ENCODE peak calls at places on chromosomes 13 and 19, in eight cellular contexts. H is central memory CD8-positive, alpha-beta T cell; X is stimulated activated CD4-positive, alpha-beta T cell treated with anti-CD3 and anti-CD28 coated beads, Interleukin-4, amount 100 ng/mL, for 4 hours; D is activated CD8-positive, alpha-beta memory T cell treated with anti-CD3 and anti-CD28 coated beads for 1 hour; Y is T-cell; W is activated T-cell treated with anti-CD3 and anti-CD28 coated beads for 1 hour; T is neural crest cell; J is adrenal gland. E is an unnamed sample.

GRCh38 chr13:23674795-23675640 is 104.8 kb downstream of the TNFRSF19 start:
- DNase-seq in H (no peak), X (no peak), D (no peak), Y (no peak), W (no peak), T (no peak), J (no peak), E (no peak)

GRCh38 chr13:29499766-29500165 is 95.7 kb downstream of the SLC7A1 start:
- DNase-seq in H (no peak), X (no peak), D (no peak), Y (no peak), W (no peak), T (no peak), J (no peak), E (no peak)

GRCh38 chr13:78978381-78978998 is 319.5 kb upstream of the OBI1 start:
- DNase-seq in H (peak), X (peak), D (no peak), Y (no peak), W (peak), T (peak), J (peak), E (no peak)

GRCh38 chr19:47315125-47315821 is 5.6 kb downstream of the C5AR1 start:
- DNase-seq in H (no peak), X (no peak), D (no peak), Y (peak), W (no peak), T (no peak), J (peak), E (no peak)

GRCh38 chr19:1217366-1217765 is 11.8 kb downstream of the STK11 start:
- DNase-seq in H (no peak), X (no peak), D (no peak), Y (no peak), W (no peak), T (no peak), J (no peak), E (no peak)

GRCh38 chr13:80334582-80335260 is 6.2 kb downstream of the SPRY2 start:
- DNase-seq in H (no peak), X (no peak), D (no peak), Y (no peak), W (no peak), T (no peak), J (no peak), E (no peak)

GRCh38 chr13:43472344-43472743 is 314.4 kb downstream of the ENOX1 start:
- DNase-seq in H (no peak), X (no peak), D (no peak), Y (no peak), W (no peak), T (no peak), J (no peak), E (no peak)

GRCh38 chr19:16223746-16224145 is 26.0 kb downstream of the AP1M1 start:
- DNase-seq in H (no peak), X (no peak), D (no peak), Y (no peak), W (no peak), T (no peak), J (no peak), E (no peak)

GRCh38 chr19:29683009-29683408 is 17.7 kb downstream of the PLEKHF1 start:
- DNase-seq in H (no peak), X (no peak), D (no peak), Y (no peak), W (no peak), T (no peak), J (no peak), E (no peak)

GRCh38 chr13:39942901-39943273 is 287.4 kb downstream of the COG6 start:
- DNase-seq in H (peak), X (peak), D (peak), Y (peak), W (peak), T (peak), J (peak), E (no peak)

GRCh38 chr19:51005248-51005647 is 3.8 kb upstream of the KLK8 start:
- DNase-seq in H (no peak), X (no peak), D (no peak), Y (no peak), W (no peak), T (no peak), J (no peak), E (no peak)

GRCh38 chr19:46958542-46958941 is 61.1 kb upstream of the NPAS1 start:
- DNase-seq in H (no peak), X (no peak), D (no peak), Y (no peak), W (no peak), T (no peak), J (no peak), E (no peak)

GRCh38 chr13:34357435-34358232 is 539.7 kb downstream of the RFC3 start:
- DNase-seq in H (no peak), X (no peak), D (no peak), Y (no peak), W (no peak), T (no peak), J (peak), E (no peak)

GRCh38 chr19:18379803-18380747 is 5.9 kb upstream of the GDF15 start:
- DNase-seq in H (no peak), X (no peak), D (no peak), Y (no peak), W (no peak), T (no peak), J (peak), E (no peak)

GRCh38 chr19:15378529-15379082 is 981 bp downstream of the AKAP8 start:
- DNase-seq in H (no peak), X (peak), D (peak), Y (peak), W (peak), T (peak), J (no peak), E (no peak)

GRCh38 chr19:14703833-14704232 is 14.0 kb downstream of the ZNF333 start:
- DNase-seq in H (no peak), X (no peak), D (no peak), Y (no peak), W (no peak), T (no peak), J (no peak), E (no peak)

GRCh38 chr19:57245959-57246358 is 5.5 kb downstream of the ZNF805 start:
- DNase-seq in H (no peak), X (no peak), D (no peak), Y (no peak), W (no peak), T (no peak), J (no peak), E (no peak)

GRCh38 chr13:102440259-102440936 is 38.5 kb upstream of the FGF14 start:
- DNase-seq in H (no peak), X (no peak), D (no peak), Y (no peak), W (no peak), T (no peak), J (no peak), E (no peak)

GRCh38 chr13:46934749-46935148 is 37.9 kb upstream of the HTR2A start:
- DNase-seq in H (no peak), X (no peak), D (no peak), Y (no peak), W (no peak), T (no peak), J (no peak), E (no peak)

GRCh38 chr13:97122381-97122996 is 99.6 kb upstream of the MBNL2 start:
- DNase-seq in H (no peak), X (no peak), D (no peak), Y (no peak), W (no peak), T (no peak), J (no peak), E (no peak)

GRCh38 chr13:27973956-27974662 is 5.0 kb upstream of the CDX2 start:
- DNase-seq in H (no peak), X (no peak), D (no peak), Y (no peak), W (no peak), T (no peak), J (no peak), E (peak)

GRCh38 chr13:112263152-112263551 is 113.0 kb upstream of the SPACA7 start:
- DNase-seq in H (no peak), X (no peak), D (no peak), Y (no peak), W (no peak), T (no peak), J (no peak), E (no peak)

GRCh38 chr19:45264781-45265317 is 13.8 kb downstream of the MARK4 start:
- DNase-seq in H (no peak), X (no peak), D (no peak), Y (no peak), W (no peak), T (no peak), J (no peak), E (no peak)

E was measured in type B pancreatic cell.